ENCODE peak calls at places on chromosomes 5 and 9, in ten cellular contexts. B, V, R, N, F, K, Z, S, Y and D are unnamed samples.

GRCh38 chr5:110053824-110054223 is 364.1 kb downstream of the MAN2A1 start:
- DNase-seq in R (no peak), V (no peak), F (no peak), Z (no peak), S (no peak), B (no peak), N (no peak), Y (no peak), K (no peak), D (no peak)

GRCh38 chr5:151270599-151270998 is 17.6 kb downstream of the GM2A start:
- DNase-seq in V (no peak), B (no peak), Z (peak; percentile 71), Y (no peak), K (no peak), R (no peak), N (no peak), S (no peak), F (no peak), D (no peak)

GRCh38 chr9:110191616-110192015 is 16.3 kb downstream of the C9orf152 start:
- DNase-seq in R (no peak), B (no peak), Z (no peak), N (no peak), V (no peak), Y (no peak), F (no peak), K (no peak), S (no peak), D (no peak)

GRCh38 chr5:139394123-139394653 is 716 bp downstream of the PROB1 start:
- DNase-seq in N (no peak), K (peak; percentile 76), B (no peak), F (peak; percentile 85), V (no peak), Z (no peak), Y (no peak), S (no peak), R (no peak), D (peak; percentile 71)

GRCh38 chr9:36825179-36825578 is 208.9 kb downstream of the PAX5 start:
- DNase-seq in F (no peak), K (no peak), N (peak; percentile 11), Z (no peak), V (no peak), S (no peak), Y (no peak), R (no peak), B (no peak), D (no peak)

GRCh38 chr5:138459311-138459710 is 6.0 kb upstream of the EGR1 start:
- DNase-seq in N (peak; percentile 60), S (no peak), Z (no peak), V (no peak), K (no peak), Y (peak; percentile 43), F (no peak), R (peak; percentile 15), B (no peak), D (peak; percentile 69)

GRCh38 chr5:172175263-172175719 is 12.7 kb downstream of the STK10 start:
- DNase-seq in N (peak; percentile 85), B (peak; percentile 25), S (peak; percentile 74), F (no peak), Y (peak; percentile 63), K (no peak), V (no peak), Z (peak; percentile 75), R (no peak), D (peak; percentile 83)

GRCh38 chr9:6575324-6575758 is 70.2 kb downstream of the GLDC start:
- DNase-seq in B (no peak), N (no peak), F (no peak), R (no peak), Y (no peak), K (no peak), V (no peak), Z (peak; percentile 53), S (no peak), D (peak; percentile 13)

DNA sequence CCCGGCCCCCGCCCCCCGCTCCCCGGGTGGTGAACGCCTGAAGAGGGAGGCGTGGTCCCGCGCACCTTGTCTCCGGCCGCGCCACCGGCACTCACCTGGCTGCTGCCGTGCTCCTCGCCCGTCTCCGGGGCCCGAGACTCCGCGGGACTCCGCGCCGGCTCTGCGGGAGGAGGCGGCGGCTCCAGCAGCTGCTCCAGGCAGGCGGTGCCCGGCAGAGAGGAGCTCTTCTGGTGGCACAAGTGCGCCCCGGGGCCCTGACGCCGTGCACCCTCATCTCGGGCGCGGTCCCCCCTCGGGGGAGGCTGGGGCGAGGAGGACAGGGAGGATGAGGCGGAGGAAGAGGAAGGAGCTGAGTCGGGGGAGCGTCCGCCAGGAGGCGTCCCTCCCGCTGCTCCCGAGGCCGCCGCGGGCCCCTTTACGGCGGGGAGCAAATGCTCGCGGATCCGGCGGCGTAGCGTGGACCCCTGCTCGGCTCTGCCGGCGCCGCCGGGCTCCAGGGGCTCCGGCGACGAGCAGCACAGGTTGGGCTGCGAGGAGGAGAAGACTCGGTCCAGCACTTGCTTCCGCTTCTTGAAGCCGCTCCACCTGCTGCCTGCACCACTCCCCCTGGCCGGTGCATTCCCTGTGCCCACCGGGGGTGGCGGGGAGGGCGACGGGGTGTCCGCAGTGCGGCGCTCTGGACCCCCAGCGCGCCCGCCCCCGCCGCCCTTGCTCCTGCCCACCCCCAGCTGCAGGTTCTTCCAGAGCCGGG is 958 bp downstream of the MCTP1 start:
- DNase-seq in Z (no peak), R (no peak), N (peak; percentile 56), B (no peak), F (peak; percentile 85), K (no peak), S (no peak), V (no peak), Y (peak; percentile 53), D (peak; percentile 14)
- H3K27me3 ChIP-seq in Z (peaks cover 2% of the 10 kb centered on the region), R (peaks cover 69% of the 10 kb centered on the region), N (no peaks in the 10 kb centered on the region), B (peaks cover 2% of the 10 kb centered on the region), F (peaks cover 2% of the 10 kb centered on the region), K (peaks cover 69% of the 10 kb centered on the region), S (peaks cover 19% of the 10 kb centered on the region), V (no peaks in the 10 kb centered on the region), Y (no peaks in the 10 kb centered on the region), D (peaks cover 97% of the 10 kb centered on the region)

GRCh38 chr9:89476546-89476945 is 21.4 kb downstream of the SEMA4D start:
- DNase-seq in S (peak; percentile 29), N (no peak), B (no peak), Y (no peak), K (peak; percentile 29), V (no peak), R (no peak), F (no peak), Z (no peak), D (no peak)

GRCh38 chr9:89477395-89477794 is 20.5 kb downstream of the SEMA4D start:
- DNase-seq in Z (no peak), N (no peak), S (peak; percentile 25), R (no peak), B (no peak), F (no peak), K (peak; percentile 45), V (no peak), Y (peak; percentile 22), D (no peak)

GRCh38 chr9:89477811-89478583 is 19.9 kb downstream of the SEMA4D start:
- DNase-seq in V (peak; percentile 47), R (peak; percentile 14), Z (no peak), K (peak; percentile 56), Y (peak; percentile 71), F (no peak), S (peak; percentile 53), N (no peak), B (no peak), D (no peak)

GRCh38 chr9:89474939-89475338 is 23.0 kb downstream of the SEMA4D start:
- DNase-seq in F (no peak), Z (no peak), K (peak; percentile 60), B (no peak), Y (no peak), N (no peak), R (no peak), S (peak; percentile 30), V (no peak), D (no peak)

DNA sequence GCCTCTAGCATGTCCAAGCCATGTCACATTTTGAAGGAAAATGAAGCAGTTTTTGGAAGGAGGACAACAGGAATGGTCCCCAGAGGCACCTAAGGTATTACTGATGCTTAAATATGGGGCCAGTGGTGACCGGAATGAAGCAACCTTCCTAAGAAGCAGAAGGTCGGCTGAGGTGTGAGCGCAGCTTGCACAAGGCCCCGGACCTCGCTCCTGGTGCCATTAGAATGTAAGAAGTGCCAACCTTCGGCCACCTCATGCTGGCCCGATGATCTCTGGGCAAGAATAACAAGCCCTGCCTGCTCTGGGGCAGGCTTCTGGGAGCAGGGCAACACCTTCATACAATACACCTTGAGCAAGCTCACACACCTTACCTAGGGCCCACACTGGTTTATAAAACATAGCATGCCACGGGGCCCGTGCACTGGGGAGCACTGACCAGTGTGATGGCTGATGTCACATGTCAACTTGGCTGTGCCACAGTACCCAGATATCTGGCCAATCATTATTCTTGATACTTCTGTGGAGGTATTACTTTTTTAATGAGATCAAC is 21.9 kb downstream of the SEMA4D start:
- DNase-seq in R (no peak), S (peak; percentile 22), Y (no peak), K (peak; percentile 65), Z (no peak), F (no peak), N (no peak), B (no peak), V (no peak), D (no peak)
- H3K4me3 ChIP-seq in R (no peak overlapping the region), S (no peak overlapping the region), Y (no peak overlapping the region), K (no peak overlapping the region), Z (no peak overlapping the region), F (no peak overlapping the region), N (no peak overlapping the region), B (no peak overlapping the region), V (no peak overlapping the region), D (no peak overlapping the region)

DNA sequence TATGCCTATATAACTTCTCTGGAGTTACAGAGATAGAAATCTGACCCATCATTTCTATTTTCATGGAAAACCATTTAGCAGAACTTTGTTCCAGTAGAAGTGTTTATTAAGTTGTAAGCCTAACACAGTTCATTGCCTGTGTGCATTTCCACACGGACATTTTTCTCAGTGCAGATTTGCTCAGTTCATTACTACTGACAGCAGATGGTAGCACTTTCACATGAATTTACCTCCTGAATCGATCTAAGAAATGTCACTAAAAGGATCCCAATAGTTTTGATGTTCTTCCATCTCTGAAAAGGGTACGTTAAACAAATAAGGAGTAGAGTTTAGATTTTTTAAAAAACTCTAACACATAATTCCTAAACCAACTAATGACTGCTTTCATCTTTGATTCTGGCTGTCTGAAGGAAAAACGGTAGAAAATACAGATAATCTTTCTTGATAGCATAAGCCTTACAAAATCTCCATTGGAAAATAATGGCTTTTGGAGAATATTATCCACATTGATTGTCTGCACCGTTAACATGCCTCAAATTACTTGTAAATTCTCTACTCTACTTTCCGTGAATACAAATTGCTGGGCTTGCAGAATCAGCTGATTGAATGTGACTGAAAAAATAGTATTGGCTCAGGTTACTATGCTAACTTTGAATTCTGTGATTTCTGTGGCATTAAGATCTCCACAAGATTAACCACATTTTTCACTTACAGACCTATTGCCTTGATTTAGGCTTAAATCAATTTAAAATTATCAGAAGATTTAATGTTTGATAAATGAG is 33.1 kb downstream of the RPS23 start:
- DNase-seq in F (no peak), Z (no peak), K (no peak), B (peak; percentile 3), S (no peak), R (no peak), Y (no peak), V (no peak), N (no peak), D (no peak)
- TF ChIP-seq EP300 in F (no peak), Z (no peak), K (no peak), B (no peak), S (no peak), R (no peak), Y (no peak), V (no peak), N (no peak), D (no peak)

DNA sequence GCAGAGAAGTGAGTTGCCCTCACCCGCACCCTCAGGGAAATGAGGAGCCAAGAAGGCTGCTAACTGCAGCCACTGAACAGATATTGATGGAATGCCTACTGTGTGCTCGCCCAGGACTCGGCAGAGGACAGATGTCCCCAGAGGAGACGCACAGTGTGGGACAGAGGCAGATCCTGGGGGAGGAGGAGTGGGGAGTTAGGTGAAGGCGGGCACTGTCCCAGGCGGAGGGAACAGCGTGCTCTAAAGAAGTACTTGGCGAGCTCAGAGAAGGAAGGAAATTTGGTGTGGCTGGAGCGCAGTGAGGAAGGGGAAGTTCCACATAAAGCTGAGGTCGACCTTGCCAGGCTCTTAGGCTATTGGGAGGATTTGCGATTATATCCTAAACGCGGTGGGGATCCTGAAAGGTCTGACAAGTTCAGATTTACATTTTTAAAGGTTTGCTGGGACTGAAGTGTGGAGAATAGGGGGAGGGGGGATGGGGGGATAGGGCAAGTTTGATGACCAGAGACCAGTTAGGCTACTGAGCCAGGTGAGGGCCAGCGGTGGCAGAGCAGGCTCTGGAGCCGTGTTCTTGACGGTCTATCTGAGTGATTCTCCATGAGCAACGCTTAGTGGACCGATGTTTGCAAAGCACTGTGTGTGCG is 23.6 kb upstream of the CERCAM start:
- DNase-seq in F (no peak), Z (no peak), S (no peak), K (no peak), N (peak; percentile 38), V (no peak), R (no peak), Y (no peak), B (peak; percentile 25), D (no peak)
- H3K27me3 ChIP-seq in F (peaks cover 85% of the 10 kb centered on the region), Z (no peaks in the 10 kb centered on the region), S (no peaks in the 10 kb centered on the region), K (no peaks in the 10 kb centered on the region), N (no peaks in the 10 kb centered on the region), V (no peaks in the 10 kb centered on the region), R (no peaks in the 10 kb centered on the region), Y (no peaks in the 10 kb centered on the region), B (peaks cover 2% of the 10 kb centered on the region), D (peaks cover 37% of the 10 kb centered on the region)